ENCODE peak calls at places on chromosomes 11 and 22, in six cellular contexts. Q, P, T, H, N and J are unnamed samples.

GRCh38 chr11:32198053-32198452 is 107.2 kb downstream of the RCN1 start:
- DNase-seq in Q (peak; percentile 38), P (no peak), T (no peak), H (no peak), N (no peak), J (no peak)

GRCh38 chr22:36893262-36893661 is 20.2 kb upstream of the CSF2RB start:
- DNase-seq in Q (no peak), P (no peak), T (no peak), H (no peak), N (no peak), J (no peak)

GRCh38 chr11:33588056-33588455 is 112.6 kb downstream of the C11orf91 start:
- DNase-seq in Q (no peak), P (no peak), T (no peak), H (no peak), N (no peak), J (no peak)

GRCh38 chr22:45477366-45478107 is 25.1 kb upstream of the FBLN1 start:
- DNase-seq in Q (no peak), P (no peak), T (no peak), H (no peak), N (no peak), J (no peak)

GRCh38 chr22:41288245-41288946 is 2.4 kb upstream of the RANGAP1 start:
- DNase-seq in Q (peak; percentile 96), P (peak; percentile 88), T (no peak), H (peak; percentile 95), N (no peak), J (peak; percentile 58)

GRCh38 chr11:44250421-44250820 is 59.5 kb downstream of the ALX4 start:
- DNase-seq in Q (no peak), P (no peak), T (no peak), H (no peak), N (no peak), J (no peak)

GRCh38 chr11:59767212-59767611 is 12.0 kb downstream of the STX3 start:
- DNase-seq in Q (no peak), P (no peak), T (no peak), H (no peak), N (no peak), J (no peak)

GRCh38 chr22:26648011-26648497 is 9.3 kb upstream of the MIAT start:
- DNase-seq in Q (peak; percentile 30), P (no peak), T (peak; percentile 81), H (no peak), N (peak; percentile 88), J (peak; percentile 87)

GRCh38 chr11:110134120-110134519 is 40.9 kb downstream of the ZC3H12C start:
- DNase-seq in Q (no peak), P (no peak), T (peak; percentile 74), H (no peak), N (no peak), J (no peak)

GRCh38 chr11:113351061-113351460 is 36.5 kb upstream of the ANKK1 start:
- DNase-seq in Q (no peak), P (no peak), T (no peak), H (no peak), N (no peak), J (no peak)

GRCh38 chr11:45394294-45395085 is 108.3 kb upstream of the SYT13 start:
- DNase-seq in Q (no peak), P (no peak), T (no peak), H (no peak), N (no peak), J (no peak)

GRCh38 chr11:36751251-36751839 is 153.3 kb upstream of the RAG2 start:
- DNase-seq in Q (no peak), P (no peak), T (no peak), H (no peak), N (no peak), J (no peak)

GRCh38 chr11:131713529-131714134 is 343.2 kb downstream of the NTM start:
- DNase-seq in Q (no peak), P (no peak), T (no peak), H (no peak), N (no peak), J (no peak)

GRCh38 chr11:8766993-8767374 is 84.4 kb downstream of the RPL27A start:
- DNase-seq in Q (peak; percentile 21), P (no peak), T (no peak), H (no peak), N (no peak), J (no peak)

GRCh38 chr11:100808904-100809491 is 121.9 kb downstream of the ARHGAP42 start:
- DNase-seq in Q (peak; percentile 97), P (peak; percentile 76), T (no peak), H (peak; percentile 82), N (no peak), J (no peak)

GRCh38 chr11:123393312-123393927 is 36.6 kb upstream of the GRAMD1B start:
- DNase-seq in Q (peak; percentile 37), P (no peak), T (no peak), H (no peak), N (no peak), J (no peak)

GRCh38 chr22:20010307-20011122 is 6.1 kb downstream of the ARVCF start:
- DNase-seq in Q (no peak), P (no peak), T (no peak), H (no peak), N (no peak), J (no peak)

GRCh38 chr11:118142809-118143208 is 9.8 kb downstream of the SCN4B start:
- DNase-seq in Q (no peak), P (no peak), T (no peak), H (no peak), N (no peak), J (no peak)

GRCh38 chr22:20957691-20958440 is 9.2 kb upstream of the AIFM3 start:
- DNase-seq in Q (peak; percentile 76), P (no peak), T (no peak), H (peak; percentile 42), N (no peak), J (peak; percentile 69)

GRCh38 chr22:38935023-38935422 is 22.4 kb upstream of the APOBEC3A start:
- DNase-seq in Q (no peak), P (no peak), T (no peak), H (no peak), N (no peak), J (no peak)

GRCh38 chr22:17368727-17369552 is at the start of gene CECR2:
- DNase-seq in Q (peak; percentile 95), P (no peak), T (peak; percentile 90), H (peak; percentile 1), N (peak; percentile 60), J (peak; percentile 86)

GRCh38 chr11:12845739-12846358 is 163.3 kb upstream of the RASSF10 start:
- DNase-seq in Q (peak; percentile 52), P (peak; percentile 78), T (no peak), H (peak; percentile 87), N (no peak), J (no peak)

GRCh38 chr11:12846766-12847615 is 162.1 kb upstream of the RASSF10 start:
- DNase-seq in Q (no peak), P (no peak), T (no peak), H (no peak), N (no peak), J (no peak)

GRCh38 chr11:12841946-12842630 is 167.0 kb upstream of the RASSF10 start:
- DNase-seq in Q (peak; percentile 72), P (peak; percentile 84), T (no peak), H (peak; percentile 79), N (no peak), J (no peak)

GRCh38 chr11:12840871-12841516 is 166.8 kb downstream of the TEAD1 start:
- DNase-seq in Q (no peak), P (peak; percentile 52), T (no peak), H (peak; percentile 75), N (no peak), J (no peak)

DNA sequence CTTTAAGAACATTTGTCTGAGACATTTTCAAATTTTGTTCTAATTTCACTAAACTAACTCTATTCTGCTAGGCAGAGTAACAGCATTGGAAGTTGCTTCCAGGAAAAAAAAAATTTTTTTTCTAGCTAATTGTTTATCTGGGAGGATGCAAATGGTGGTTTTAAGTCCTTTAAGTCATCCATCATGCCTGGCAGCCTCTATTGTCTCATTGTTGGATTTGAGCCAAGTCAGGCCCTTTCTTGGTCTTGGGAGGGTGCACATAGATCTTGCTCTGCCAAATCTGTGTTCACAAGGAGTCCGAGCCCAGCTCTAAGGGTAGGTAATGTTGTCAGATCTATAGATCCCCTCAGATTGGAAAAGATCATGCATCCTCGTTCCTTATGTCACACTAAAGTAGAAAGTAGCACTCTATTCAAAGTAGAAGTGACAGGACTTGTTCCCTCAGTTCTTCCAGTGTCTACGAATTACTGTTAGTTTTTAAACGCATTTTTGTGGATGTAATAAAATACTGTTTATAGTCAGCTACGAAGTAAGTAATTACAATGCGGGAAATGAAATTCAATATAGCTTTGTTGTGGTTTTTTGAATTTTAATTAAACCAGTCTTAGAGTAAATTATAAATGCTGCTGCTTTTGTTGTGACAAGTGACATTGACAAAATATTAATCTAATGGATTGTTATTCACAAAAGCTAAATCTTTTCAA is 166.0 kb upstream of the RASSF10 start:
- DNase-seq in Q (no peak), P (no peak), T (peak; percentile 60), H (peak; percentile 61), N (no peak), J (no peak)
- H2BK120ac ChIP-seq in Q (no peak overlapping the region), P (no peak overlapping the region), T (no peak overlapping the region), H (no peak overlapping the region), N (no peak overlapping the region), J (no peak overlapping the region)

DNA sequence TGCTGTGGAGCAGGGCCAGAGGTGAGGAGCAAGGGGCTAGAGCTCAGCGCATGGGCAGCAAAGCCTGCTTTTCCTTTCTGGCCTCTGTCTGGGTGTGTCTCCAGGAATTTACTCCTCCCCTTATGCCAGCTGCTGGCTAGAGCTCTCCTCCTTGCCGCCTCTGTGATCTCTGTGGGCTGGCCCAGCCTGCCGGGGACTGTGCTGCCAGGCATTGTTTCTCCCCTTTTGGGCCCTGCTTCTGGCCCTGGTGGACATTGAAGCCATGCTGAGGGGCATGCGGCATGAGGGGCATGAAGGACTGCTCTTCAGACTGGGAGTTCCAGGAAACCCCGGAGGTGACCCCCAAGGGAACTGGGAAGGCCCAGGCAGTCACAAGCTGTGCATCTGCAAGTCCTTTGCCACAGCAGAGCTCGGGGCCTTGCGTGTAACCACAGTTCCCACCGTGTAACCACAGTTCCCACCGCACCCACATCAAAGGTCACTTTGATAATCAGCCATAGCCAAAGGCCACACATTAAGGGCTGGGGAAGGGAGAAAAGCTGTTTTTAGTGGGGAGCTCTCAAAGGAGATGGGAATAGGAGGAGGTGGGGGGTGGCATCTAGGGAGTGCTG is 62.1 kb downstream of the PPFIBP2 start:
- DNase-seq in Q (peak; percentile 56), P (no peak), T (no peak), H (peak; percentile 54), N (no peak), J (peak; percentile 43)
- H2BK120ac ChIP-seq in Q (peak overlapping the region; percentile 18), P (no peak overlapping the region), T (no peak overlapping the region), H (peak overlapping the region; percentile 55), N (peak overlapping the region; percentile 35), J (no peak overlapping the region)

DNA sequence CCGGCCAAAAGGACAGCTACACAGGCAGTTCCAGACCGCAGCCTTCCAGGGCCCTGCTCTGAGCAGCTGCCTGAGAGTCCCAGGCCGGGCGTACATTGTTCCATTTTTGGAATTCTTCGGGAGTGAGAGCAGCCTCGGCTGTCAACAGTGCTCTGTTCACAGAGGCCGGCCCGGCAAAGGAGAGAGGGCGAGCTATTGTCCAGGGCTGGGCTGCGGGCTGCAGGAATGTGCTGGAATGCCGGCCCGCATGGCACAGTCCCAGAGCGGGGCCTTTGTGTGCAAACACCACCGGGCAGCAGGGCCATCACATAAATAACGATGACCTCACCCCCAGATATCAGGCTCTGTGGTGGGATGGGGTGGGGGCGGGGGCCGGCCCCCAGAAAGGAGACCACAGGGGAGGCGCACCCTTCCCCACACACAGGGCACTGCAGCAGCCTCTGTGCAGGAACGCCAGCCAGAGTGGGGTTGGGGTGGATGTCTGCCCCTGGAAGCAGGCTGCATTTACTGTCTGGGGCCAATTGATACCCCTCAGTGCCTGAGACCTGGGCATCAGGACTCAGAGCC is 15.8 kb downstream of the LINC01488 start:
- DNase-seq in Q (peak; percentile 76), P (peak; percentile 95), T (peak; percentile 81), H (peak; percentile 95), N (peak; percentile 21), J (no peak)
- H2BK120ac ChIP-seq in Q (no peak overlapping the region), P (peak overlapping the region; percentile 95), T (peak overlapping the region; percentile 63), H (no peak overlapping the region), N (no peak overlapping the region), J (no peak overlapping the region)

GRCh38 chr22:43433451-43433850 is 21.6 kb downstream of the MPPED1 start:
- DNase-seq in Q (no peak), P (no peak), T (no peak), H (no peak), N (no peak), J (no peak)
- H2BK120ac ChIP-seq in Q (no peak overlapping the region), P (no peak overlapping the region), T (no peak overlapping the region), H (no peak overlapping the region), N (no peak overlapping the region), J (no peak overlapping the region)